ENCODE peak calls at places on chromosomes 4 and X, in seven cellular contexts. L is brain microvascular endothelial cell, E is neural progenitor cell, U is adipocyte, B is mammary epithelial cell, P is T1000, A is ascending aorta. C is an unnamed sample.

GRCh38 chrX:41180194-41180902 is 95.1 kb downstream of the USP9X start:
- DNase-seq in L (peak), E (peak), U (peak), B (peak), P (no peak), A (no peak), C (peak)

GRCh38 chr4:152464030-152464823 is 71.7 kb downstream of the FBXW7 start:
- DNase-seq in L (no peak), E (no peak), U (no peak), B (no peak), P (no peak), A (no peak), C (no peak)

GRCh38 chr4:87228561-87228860 is 8.1 kb upstream of the KLHL8 start:
- DNase-seq in L (no peak), E (no peak), U (no peak), B (no peak), P (no peak), A (no peak), C (no peak)

GRCh38 chrX:110004210-110004609 is 1.3 kb downstream of the TMEM164 start:
- DNase-seq in L (no peak), E (peak), U (no peak), B (peak), P (no peak), A (no peak), C (no peak)

GRCh38 chr4:57661707-57662106 is 551.5 kb upstream of the IGFBP7 start:
- DNase-seq in L (no peak), E (no peak), U (no peak), B (no peak), P (no peak), A (no peak), C (no peak)

GRCh38 chrX:37883196-37883595 is 35.8 kb upstream of the DYNLT3 start:
- DNase-seq in L (no peak), E (no peak), U (no peak), B (peak), P (no peak), A (no peak), C (no peak)

GRCh38 chr4:92066485-92066884 is 237.3 kb upstream of the GRID2 start:
- DNase-seq in L (no peak), E (no peak), U (no peak), B (no peak), P (no peak), A (no peak), C (no peak)

GRCh38 chrX:53073115-53073581 is 9.0 kb upstream of the TSPYL2 start:
- DNase-seq in L (no peak), E (peak), U (no peak), B (no peak), P (no peak), A (no peak), C (no peak)

GRCh38 chrX:44306336-44306735 is 37.1 kb downstream of the EFHC2 start:
- DNase-seq in L (peak), E (no peak), U (peak), B (peak), P (peak), A (no peak), C (no peak)

GRCh38 chrX:119272882-119273806 is 37.1 kb downstream of the PGRMC1 start:
- DNase-seq in L (peak), E (peak), U (peak), B (no peak), P (no peak), A (no peak), C (no peak)

GRCh38 chrX:24684048-24684447 is 9.7 kb upstream of the POLA1 start:
- DNase-seq in L (no peak), E (no peak), U (no peak), B (no peak), P (no peak), A (no peak), C (no peak)

GRCh38 chr4:6229095-6229494 is 28.7 kb upstream of the JAKMIP1 start:
- DNase-seq in L (no peak), E (no peak), U (no peak), B (no peak), P (no peak), A (no peak), C (no peak)

GRCh38 chr4:184649971-184650855 is 675 bp downstream of the PRIMPOL start:
- DNase-seq in L (no peak), E (peak), U (peak), B (peak), P (no peak), A (no peak), C (no peak)

GRCh38 chr4:159484861-159485260 is 382.0 kb downstream of the RAPGEF2 start:
- DNase-seq in L (no peak), E (no peak), U (peak), B (peak), P (no peak), A (no peak), C (no peak)

GRCh38 chr4:139651282-139652194 is 14.1 kb upstream of the MGST2 start:
- DNase-seq in L (peak), E (peak), U (peak), B (peak), P (peak), A (no peak), C (peak)

GRCh38 chr4:172716291-172716690 is 452.3 kb upstream of the GALNT7 start:
- DNase-seq in L (no peak), E (no peak), U (no peak), B (no peak), P (no peak), A (no peak), C (no peak)

GRCh38 chrX:51902651-51903050 is 9.2 kb downstream of the MAGED1 start:
- DNase-seq in L (no peak), E (no peak), U (no peak), B (no peak), P (no peak), A (no peak), C (no peak)

GRCh38 chrX:16466640-16467432 is 183.1 kb upstream of the S100G start:
- DNase-seq in L (peak), E (no peak), U (peak), B (peak), P (peak), A (no peak), C (no peak)

GRCh38 chrX:19122641-19123009 is 357 bp upstream of the ADGRG2 start:
- DNase-seq in L (no peak), E (no peak), U (no peak), B (no peak), P (no peak), A (no peak), C (no peak)

GRCh38 chr4:81555489-81555888 is 83.8 kb upstream of the RASGEF1B start:
- DNase-seq in L (no peak), E (no peak), U (no peak), B (no peak), P (no peak), A (no peak), C (no peak)

GRCh38 chr4:15836362-15836761 is 58.2 kb downstream of the CD38 start:
- DNase-seq in L (no peak), E (no peak), U (no peak), B (peak), P (no peak), A (no peak), C (no peak)

GRCh38 chr4:150722908-150723362 is 141.0 kb downstream of the MAB21L2 start:
- DNase-seq in L (peak), E (peak), U (peak), B (peak), P (peak), A (peak), C (no peak)

GRCh38 chr4:1588306-1588705 is 95.8 kb downstream of the FAM53A start:
- DNase-seq in L (no peak), E (no peak), U (no peak), B (no peak), P (no peak), A (no peak), C (no peak)

GRCh38 chrX:129077384-129077783 is 445.9 kb downstream of the SMARCA1 start:
- DNase-seq in L (no peak), E (no peak), U (no peak), B (no peak), P (no peak), A (no peak), C (no peak)

GRCh38 chr4:113806850-113807249 is 45.3 kb upstream of the CAMK2D start:
- DNase-seq in L (no peak), E (no peak), U (no peak), B (no peak), P (no peak), A (no peak), C (no peak)

GRCh38 chrX:134512566-134512965 is 52.6 kb downstream of the HPRT1 start:
- DNase-seq in L (peak), E (no peak), U (peak), B (peak), P (peak), A (no peak), C (no peak)

GRCh38 chrX:23372220-23372902 is 37.7 kb downstream of the PTCHD1 start:
- DNase-seq in L (peak), E (no peak), U (no peak), B (no peak), P (no peak), A (no peak), C (no peak)

GRCh38 chr4:15118281-15118680 is 116.0 kb downstream of the CPEB2 start:
- DNase-seq in L (no peak), E (no peak), U (peak), B (no peak), P (no peak), A (no peak), C (no peak)

C was measured in GDM1.